ENCODE peak calls at places on chromosomes 6 and 20, in seven cellular contexts. One of them, this sample, is unnamed.

GRCh38 chr6:4336778-4337442 is 201.5 kb upstream of the ECI2 start:
- DNase-seq in body of pancreas: no peak
- DNase-seq in astrocyte: no peak
- DNase-seq in thoracic aorta: no peak
- DNase-seq in testis: peak; percentile 89
- DNase-seq in lower lobe of right lung: no peak
- DNase-seq in pancreas: no peak
- DNase-seq in this sample: no peak

GRCh38 chr20:59784365-59785117 is 148.9 kb downstream of the SYCP2 start:
- DNase-seq in body of pancreas: no peak
- DNase-seq in astrocyte: no peak
- DNase-seq in thoracic aorta: no peak
- DNase-seq in testis: no peak
- DNase-seq in lower lobe of right lung: no peak
- DNase-seq in pancreas: no peak
- DNase-seq in this sample: no peak

GRCh38 chr6:14540276-14540675 is 422.7 kb downstream of the CD83 start:
- DNase-seq in body of pancreas: no peak
- DNase-seq in astrocyte: peak; percentile 79
- DNase-seq in thoracic aorta: no peak
- DNase-seq in testis: no peak
- DNase-seq in lower lobe of right lung: no peak
- DNase-seq in pancreas: no peak
- DNase-seq in this sample: no peak

GRCh38 chr6:33851959-33852358 is 48.2 kb upstream of the MLN start:
- DNase-seq in body of pancreas: no peak
- DNase-seq in astrocyte: no peak
- DNase-seq in thoracic aorta: no peak
- DNase-seq in testis: peak; percentile 31
- DNase-seq in lower lobe of right lung: no peak
- DNase-seq in pancreas: no peak
- DNase-seq in this sample: peak; percentile 58

GRCh38 chr20:3729811-3730550 is 2.5 kb upstream of the HSPA12B start:
- DNase-seq in body of pancreas: no peak
- DNase-seq in astrocyte: no peak
- DNase-seq in thoracic aorta: no peak
- DNase-seq in testis: no peak
- DNase-seq in lower lobe of right lung: no peak
- DNase-seq in pancreas: no peak
- DNase-seq in this sample: no peak

GRCh38 chr6:169238766-169239165 is 14.9 kb downstream of the THBS2 start:
- DNase-seq in body of pancreas: no peak
- DNase-seq in astrocyte: no peak
- DNase-seq in thoracic aorta: no peak
- DNase-seq in testis: no peak
- DNase-seq in lower lobe of right lung: no peak
- DNase-seq in pancreas: no peak
- DNase-seq in this sample: no peak

GRCh38 chr6:28081486-28081751 is 1.1 kb downstream of the ZNF165 start:
- DNase-seq in body of pancreas: no peak
- DNase-seq in astrocyte: no peak
- DNase-seq in thoracic aorta: no peak
- DNase-seq in testis: no peak
- DNase-seq in lower lobe of right lung: no peak
- DNase-seq in pancreas: no peak
- DNase-seq in this sample: no peak

GRCh38 chr20:25277941-25278521 is 30.1 kb downstream of the PYGB start:
- DNase-seq in body of pancreas: peak; percentile 4
- DNase-seq in astrocyte: no peak
- DNase-seq in thoracic aorta: no peak
- DNase-seq in testis: peak; percentile 12
- DNase-seq in lower lobe of right lung: peak; percentile 27
- DNase-seq in pancreas: peak; percentile 16
- DNase-seq in this sample: no peak

GRCh38 chr6:146545608-146546007 is 2.0 kb downstream of the RAB32 start:
- DNase-seq in body of pancreas: no peak
- DNase-seq in astrocyte: peak; percentile 83
- DNase-seq in thoracic aorta: no peak
- DNase-seq in testis: no peak
- DNase-seq in lower lobe of right lung: no peak
- DNase-seq in pancreas: no peak
- DNase-seq in this sample: no peak

GRCh38 chr6:155402656-155403304 is 52.9 kb downstream of the NOX3 start:
- DNase-seq in body of pancreas: no peak
- DNase-seq in astrocyte: no peak
- DNase-seq in thoracic aorta: no peak
- DNase-seq in testis: peak; percentile 71
- DNase-seq in lower lobe of right lung: no peak
- DNase-seq in pancreas: no peak
- DNase-seq in this sample: no peak

GRCh38 chr20:43388267-43389081 is 69.2 kb upstream of the SRSF6 start:
- DNase-seq in body of pancreas: peak; percentile 53
- DNase-seq in astrocyte: peak; percentile 12
- DNase-seq in thoracic aorta: no peak
- DNase-seq in testis: peak; percentile 62
- DNase-seq in lower lobe of right lung: peak; percentile 62
- DNase-seq in pancreas: peak; percentile 26
- DNase-seq in this sample: no peak

GRCh38 chr20:15637971-15638754 is 935.1 kb downstream of the KIF16B start:
- DNase-seq in body of pancreas: peak; percentile 7
- DNase-seq in astrocyte: no peak
- DNase-seq in thoracic aorta: no peak
- DNase-seq in testis: no peak
- DNase-seq in lower lobe of right lung: no peak
- DNase-seq in pancreas: no peak
- DNase-seq in this sample: no peak

GRCh38 chr20:939606-940005 is 23.5 kb upstream of the ANGPT4 start:
- DNase-seq in body of pancreas: no peak
- DNase-seq in astrocyte: no peak
- DNase-seq in thoracic aorta: no peak
- DNase-seq in testis: no peak
- DNase-seq in lower lobe of right lung: no peak
- DNase-seq in pancreas: no peak
- DNase-seq in this sample: no peak

GRCh38 chr6:1334725-1335124 is 22.8 kb downstream of the FOXQ1 start:
- DNase-seq in body of pancreas: no peak
- DNase-seq in astrocyte: no peak
- DNase-seq in thoracic aorta: no peak
- DNase-seq in testis: no peak
- DNase-seq in lower lobe of right lung: no peak
- DNase-seq in pancreas: no peak
- DNase-seq in this sample: no peak

GRCh38 chr20:24560571-24561485 is 91.4 kb downstream of the SYNDIG1 start:
- DNase-seq in body of pancreas: no peak
- DNase-seq in astrocyte: peak; percentile 3
- DNase-seq in thoracic aorta: no peak
- DNase-seq in testis: no peak
- DNase-seq in lower lobe of right lung: no peak
- DNase-seq in pancreas: no peak
- DNase-seq in this sample: no peak

GRCh38 chr6:149136273-149136912 is 181.1 kb upstream of the TAB2 start:
- DNase-seq in body of pancreas: no peak
- DNase-seq in astrocyte: no peak
- DNase-seq in thoracic aorta: no peak
- DNase-seq in testis: no peak
- DNase-seq in lower lobe of right lung: no peak
- DNase-seq in pancreas: no peak
- DNase-seq in this sample: no peak

GRCh38 chr6:101399627-101399955 is 6.1 kb downstream of the GRIK2 start:
- DNase-seq in body of pancreas: no peak
- DNase-seq in astrocyte: no peak
- DNase-seq in thoracic aorta: no peak
- DNase-seq in testis: no peak
- DNase-seq in lower lobe of right lung: no peak
- DNase-seq in pancreas: no peak
- DNase-seq in this sample: no peak

GRCh38 chr6:151760486-151760885 is 47.0 kb upstream of the ESR1 start:
- DNase-seq in body of pancreas: no peak
- DNase-seq in astrocyte: no peak
- DNase-seq in thoracic aorta: no peak
- DNase-seq in testis: no peak
- DNase-seq in lower lobe of right lung: no peak
- DNase-seq in pancreas: no peak
- DNase-seq in this sample: no peak

GRCh38 chr6:151762817-151763216 is 44.7 kb upstream of the ESR1 start:
- DNase-seq in body of pancreas: no peak
- DNase-seq in astrocyte: no peak
- DNase-seq in thoracic aorta: no peak
- DNase-seq in testis: no peak
- DNase-seq in lower lobe of right lung: no peak
- DNase-seq in pancreas: no peak
- DNase-seq in this sample: no peak

GRCh38 chr6:151765444-151765886 is 42.0 kb upstream of the ESR1 start:
- DNase-seq in body of pancreas: peak; percentile 49
- DNase-seq in astrocyte: peak; percentile 85
- DNase-seq in thoracic aorta: peak; percentile 12
- DNase-seq in testis: peak; percentile 76
- DNase-seq in lower lobe of right lung: no peak
- DNase-seq in pancreas: no peak
- DNase-seq in this sample: peak; percentile 67

GRCh38 chr6:151763938-151764680 is 43.4 kb upstream of the ESR1 start:
- DNase-seq in body of pancreas: peak; percentile 95
- DNase-seq in astrocyte: peak; percentile 81
- DNase-seq in thoracic aorta: peak; percentile 74
- DNase-seq in testis: peak; percentile 96
- DNase-seq in lower lobe of right lung: peak; percentile 95
- DNase-seq in pancreas: peak; percentile 91
- DNase-seq in this sample: peak; percentile 95

DNA sequence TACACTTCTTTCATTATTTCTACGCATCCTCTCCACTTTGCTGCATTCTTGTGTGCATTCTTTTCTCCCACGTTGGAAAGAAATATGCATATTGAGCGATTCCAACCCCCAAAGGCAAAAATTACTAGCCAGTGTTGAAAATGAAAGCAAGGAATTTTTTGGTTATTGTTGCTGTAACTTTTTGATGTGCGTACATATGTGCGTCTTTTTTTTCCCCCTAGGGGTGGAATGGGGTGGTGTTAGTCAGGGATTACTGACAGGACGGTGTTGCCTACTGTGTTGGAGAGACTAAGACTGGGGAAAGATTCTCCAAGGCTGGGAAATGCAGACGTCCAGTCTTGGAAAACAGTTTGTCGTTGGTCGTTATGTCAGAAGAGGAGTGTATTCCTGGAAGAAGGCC is 44.2 kb upstream of the ESR1 start:
- DNase-seq in body of pancreas: no peak
- DNase-seq in astrocyte: peak; percentile 16
- DNase-seq in thoracic aorta: no peak
- DNase-seq in testis: peak; percentile 19
- DNase-seq in lower lobe of right lung: no peak
- DNase-seq in pancreas: no peak
- DNase-seq in this sample: peak; percentile 57
- TF ChIP-seq CTCF in body of pancreas: peak; percentile 15
- TF ChIP-seq CTCF in astrocyte: peak; percentile 23
- TF ChIP-seq CTCF in thoracic aorta: peak; percentile 42
- TF ChIP-seq CTCF in testis: peak; percentile 31
- TF ChIP-seq CTCF in lower lobe of right lung: peak; percentile 26
- TF ChIP-seq CTCF in pancreas: no peak
- TF ChIP-seq CTCF in this sample: peak; percentile 47

DNA sequence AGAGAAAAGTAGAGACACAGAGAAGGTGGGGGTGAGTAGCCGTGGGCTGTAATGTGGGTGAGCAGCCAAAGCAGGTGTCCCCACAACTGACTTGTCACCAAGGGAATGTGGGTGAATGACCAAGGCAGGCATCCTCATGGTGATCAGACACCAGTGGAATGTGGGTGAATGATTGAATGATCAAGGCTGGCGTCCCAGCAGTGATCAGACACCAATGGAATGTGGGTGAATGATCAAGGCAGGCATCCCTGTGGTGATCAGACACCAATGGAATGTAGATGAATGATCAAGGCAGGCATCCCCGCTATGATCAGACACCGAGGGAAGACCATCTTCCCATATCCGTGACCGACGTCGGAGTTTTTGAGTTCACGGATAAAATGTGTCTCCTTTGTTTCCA is 49.8 kb upstream of the OR14J1 start:
- DNase-seq in body of pancreas: no peak
- DNase-seq in astrocyte: no peak
- DNase-seq in thoracic aorta: no peak
- DNase-seq in testis: no peak
- DNase-seq in lower lobe of right lung: no peak
- DNase-seq in pancreas: no peak
- DNase-seq in this sample: no peak
- H3K9me3 ChIP-seq in body of pancreas: no peaks in the 10 kb centered on the region
- H3K9me3 ChIP-seq in astrocyte: no peaks in the 10 kb centered on the region
- H3K9me3 ChIP-seq in thoracic aorta: no peaks in the 10 kb centered on the region
- H3K9me3 ChIP-seq in testis: no peaks in the 10 kb centered on the region
- H3K9me3 ChIP-seq in lower lobe of right lung: peaks cover 7% of the 10 kb centered on the region
- H3K9me3 ChIP-seq in pancreas: no peaks in the 10 kb centered on the region
- H3K9me3 ChIP-seq in this sample: no peaks in the 10 kb centered on the region

DNA sequence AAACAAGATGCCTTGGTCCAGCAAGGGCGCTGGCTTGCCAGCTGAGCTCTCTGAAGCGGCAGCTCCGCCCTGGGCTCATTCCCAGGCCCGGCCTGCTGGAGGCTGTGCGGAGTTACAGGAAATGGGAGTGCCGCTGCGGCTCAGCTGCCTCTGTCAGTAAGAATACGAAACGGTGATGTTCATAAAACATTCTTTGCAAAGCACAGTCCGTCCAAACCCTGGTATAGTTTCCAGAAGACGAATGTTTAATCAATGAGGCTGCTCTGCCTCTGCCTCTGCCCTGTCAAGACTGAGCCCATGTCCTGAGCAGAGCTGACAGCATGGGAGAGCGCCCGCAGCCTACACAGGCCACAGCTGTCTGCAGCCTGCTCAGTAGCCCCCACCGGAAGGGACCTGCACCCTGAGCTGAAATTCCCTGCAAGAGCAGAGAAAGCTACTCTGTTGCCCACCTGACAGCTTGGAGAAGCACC is 153.3 kb upstream of the SNX9 start:
- DNase-seq in body of pancreas: peak; percentile 49
- DNase-seq in astrocyte: peak; percentile 66
- DNase-seq in thoracic aorta: peak; percentile 33
- DNase-seq in testis: peak; percentile 86
- DNase-seq in lower lobe of right lung: peak; percentile 74
- DNase-seq in pancreas: no peak
- DNase-seq in this sample: peak; percentile 65
- TF ChIP-seq CTCF in body of pancreas: no peak
- TF ChIP-seq CTCF in astrocyte: no peak
- TF ChIP-seq CTCF in thoracic aorta: peak; percentile 29
- TF ChIP-seq CTCF in testis: peak; percentile 44
- TF ChIP-seq CTCF in lower lobe of right lung: no peak
- TF ChIP-seq CTCF in pancreas: no peak
- TF ChIP-seq CTCF in this sample: peak; percentile 36

DNA sequence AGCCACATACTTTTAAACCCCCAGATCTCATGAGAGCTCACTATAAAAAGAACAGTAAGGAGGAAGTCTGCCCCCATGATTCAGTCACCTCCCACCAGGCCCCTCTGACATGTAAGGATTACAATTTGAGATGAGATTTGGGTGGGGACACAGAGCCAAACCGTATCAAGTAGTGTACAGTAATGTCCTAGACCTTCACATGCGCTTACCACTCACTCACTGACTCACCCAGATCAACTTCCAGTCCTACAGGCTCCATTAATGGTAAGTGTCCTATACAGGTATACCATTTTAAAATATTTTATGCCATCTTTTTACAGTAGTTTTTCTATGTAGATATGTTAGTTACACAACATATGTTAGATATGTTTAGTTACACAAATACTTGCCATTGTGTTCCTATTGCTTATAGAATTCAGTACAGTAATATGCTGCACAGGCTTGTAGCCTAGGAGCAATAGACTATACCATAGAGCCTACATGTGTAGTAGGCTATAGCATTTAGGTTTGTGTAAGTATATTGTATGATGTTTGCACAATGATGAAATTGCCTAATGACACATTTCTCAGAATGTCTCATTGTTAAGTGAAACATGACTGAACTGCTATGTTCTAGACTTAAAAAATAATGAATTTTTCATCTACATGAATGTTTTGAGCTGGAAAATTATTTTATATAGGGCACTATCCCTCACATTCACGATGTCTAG is 11.7 kb downstream of the TSPYL1 start:
- DNase-seq in body of pancreas: no peak
- DNase-seq in astrocyte: peak; percentile 23
- DNase-seq in thoracic aorta: no peak
- DNase-seq in testis: no peak
- DNase-seq in lower lobe of right lung: no peak
- DNase-seq in pancreas: no peak
- DNase-seq in this sample: no peak
- H3K9me3 ChIP-seq in body of pancreas: no peaks in the 10 kb centered on the region
- H3K9me3 ChIP-seq in astrocyte: peaks cover 4% of the 10 kb centered on the region
- H3K9me3 ChIP-seq in thoracic aorta: no peaks in the 10 kb centered on the region
- H3K9me3 ChIP-seq in testis: no peaks in the 10 kb centered on the region
- H3K9me3 ChIP-seq in lower lobe of right lung: no peaks in the 10 kb centered on the region
- H3K9me3 ChIP-seq in pancreas: no peaks in the 10 kb centered on the region
- H3K9me3 ChIP-seq in this sample: no peaks in the 10 kb centered on the region